ENCODE peak calls at places on chromosome 13, in ten cellular contexts. One of them, this sample, is unnamed.
A peak's percentile ranks its signal among the peaks of the same experiment; 100 is the strongest.

GRCh38 chr13:87498681-87499080 is 172.5 kb upstream of the SLITRK5 start:
- DNase-seq in right lobe of liver: no peak
- DNase-seq in choroid plexus epithelial cell: peak; percentile 13
- DNase-seq in CD8-positive, alpha-beta T cell: no peak
- DNase-seq in HCT116: no peak
- DNase-seq in HFF-Myc: no peak
- DNase-seq in bronchial epithelial cell: peak; percentile 7
- DNase-seq in Panc1: no peak
- DNase-seq in left lung: no peak
- DNase-seq in colonic mucosa: no peak
- DNase-seq in this sample: no peak

GRCh38 chr13:63435668-63436275 is 2020.1 kb upstream of the PCDH20 start:
- DNase-seq in right lobe of liver: no peak
- DNase-seq in choroid plexus epithelial cell: peak; percentile 100
- DNase-seq in CD8-positive, alpha-beta T cell: no peak
- DNase-seq in HCT116: peak; percentile 3
- DNase-seq in HFF-Myc: peak; percentile 65
- DNase-seq in bronchial epithelial cell: peak; percentile 61
- DNase-seq in Panc1: peak; percentile 18
- DNase-seq in left lung: no peak
- DNase-seq in colonic mucosa: no peak
- DNase-seq in this sample: no peak

GRCh38 chr13:47665041-47665440 is 336.0 kb downstream of the SUCLA2 start:
- DNase-seq in right lobe of liver: no peak
- DNase-seq in choroid plexus epithelial cell: no peak
- DNase-seq in CD8-positive, alpha-beta T cell: no peak
- DNase-seq in HCT116: no peak
- DNase-seq in HFF-Myc: no peak
- DNase-seq in bronchial epithelial cell: no peak
- DNase-seq in Panc1: no peak
- DNase-seq in left lung: no peak
- DNase-seq in colonic mucosa: no peak
- DNase-seq in this sample: no peak

GRCh38 chr13:114108141-114108761 is 24.2 kb downstream of the RASA3 start:
- DNase-seq in right lobe of liver: peak; percentile 45
- DNase-seq in choroid plexus epithelial cell: no peak
- DNase-seq in CD8-positive, alpha-beta T cell: no peak
- DNase-seq in HCT116: no peak
- DNase-seq in HFF-Myc: no peak
- DNase-seq in bronchial epithelial cell: no peak
- DNase-seq in Panc1: no peak
- DNase-seq in left lung: no peak
- DNase-seq in colonic mucosa: no peak
- DNase-seq in this sample: no peak

GRCh38 chr13:35917942-35918645 is 213.1 kb downstream of the DCLK1 start:
- DNase-seq in right lobe of liver: no peak
- DNase-seq in choroid plexus epithelial cell: no peak
- DNase-seq in CD8-positive, alpha-beta T cell: no peak
- DNase-seq in HCT116: no peak
- DNase-seq in HFF-Myc: no peak
- DNase-seq in bronchial epithelial cell: no peak
- DNase-seq in Panc1: no peak
- DNase-seq in left lung: no peak
- DNase-seq in colonic mucosa: no peak
- DNase-seq in this sample: no peak

GRCh38 chr13:29254971-29255370 is 340.5 kb downstream of the SLC7A1 start:
- DNase-seq in right lobe of liver: no peak
- DNase-seq in choroid plexus epithelial cell: no peak
- DNase-seq in CD8-positive, alpha-beta T cell: no peak
- DNase-seq in HCT116: no peak
- DNase-seq in HFF-Myc: no peak
- DNase-seq in bronchial epithelial cell: no peak
- DNase-seq in Panc1: no peak
- DNase-seq in left lung: no peak
- DNase-seq in colonic mucosa: no peak
- DNase-seq in this sample: no peak

GRCh38 chr13:80048802-80049201 is 292.1 kb downstream of the SPRY2 start:
- DNase-seq in right lobe of liver: peak; percentile 65
- DNase-seq in choroid plexus epithelial cell: peak; percentile 99
- DNase-seq in CD8-positive, alpha-beta T cell: peak; percentile 20
- DNase-seq in HCT116: peak; percentile 13
- DNase-seq in HFF-Myc: peak; percentile 76
- DNase-seq in bronchial epithelial cell: peak; percentile 93
- DNase-seq in Panc1: peak; percentile 85
- DNase-seq in left lung: peak; percentile 52
- DNase-seq in colonic mucosa: peak; percentile 66
- DNase-seq in this sample: no peak

GRCh38 chr13:33183431-33184130 is 102.0 kb downstream of the STARD13 start:
- DNase-seq in right lobe of liver: no peak
- DNase-seq in choroid plexus epithelial cell: peak; percentile 70
- DNase-seq in CD8-positive, alpha-beta T cell: no peak
- DNase-seq in HCT116: no peak
- DNase-seq in HFF-Myc: no peak
- DNase-seq in bronchial epithelial cell: no peak
- DNase-seq in Panc1: no peak
- DNase-seq in left lung: no peak
- DNase-seq in colonic mucosa: no peak
- DNase-seq in this sample: no peak

GRCh38 chr13:26280295-26280694 is 26.4 kb downstream of the CDK8 start:
- DNase-seq in right lobe of liver: no peak
- DNase-seq in choroid plexus epithelial cell: peak; percentile 33
- DNase-seq in CD8-positive, alpha-beta T cell: no peak
- DNase-seq in HCT116: no peak
- DNase-seq in HFF-Myc: no peak
- DNase-seq in bronchial epithelial cell: peak; percentile 92
- DNase-seq in Panc1: no peak
- DNase-seq in left lung: no peak
- DNase-seq in colonic mucosa: no peak
- DNase-seq in this sample: no peak

GRCh38 chr13:97757807-97758206 is 195.7 kb upstream of the IPO5 start:
- DNase-seq in right lobe of liver: no peak
- DNase-seq in choroid plexus epithelial cell: peak; percentile 83
- DNase-seq in CD8-positive, alpha-beta T cell: no peak
- DNase-seq in HCT116: no peak
- DNase-seq in HFF-Myc: no peak
- DNase-seq in bronchial epithelial cell: no peak
- DNase-seq in Panc1: no peak
- DNase-seq in left lung: no peak
- DNase-seq in colonic mucosa: no peak
- DNase-seq in this sample: no peak

GRCh38 chr13:97834255-97834654 is 119.2 kb upstream of the IPO5 start:
- DNase-seq in right lobe of liver: no peak
- DNase-seq in choroid plexus epithelial cell: peak; percentile 9
- DNase-seq in CD8-positive, alpha-beta T cell: no peak
- DNase-seq in HCT116: no peak
- DNase-seq in HFF-Myc: no peak
- DNase-seq in bronchial epithelial cell: no peak
- DNase-seq in Panc1: no peak
- DNase-seq in left lung: no peak
- DNase-seq in colonic mucosa: no peak
- DNase-seq in this sample: no peak

GRCh38 chr13:23723463-23723862 is 153.3 kb downstream of the TNFRSF19 start:
- DNase-seq in right lobe of liver: no peak
- DNase-seq in choroid plexus epithelial cell: peak; percentile 38
- DNase-seq in CD8-positive, alpha-beta T cell: no peak
- DNase-seq in HCT116: no peak
- DNase-seq in HFF-Myc: no peak
- DNase-seq in bronchial epithelial cell: no peak
- DNase-seq in Panc1: no peak
- DNase-seq in left lung: no peak
- DNase-seq in colonic mucosa: no peak
- DNase-seq in this sample: no peak

GRCh38 chr13:42883771-42884170 is 102.4 kb downstream of the FAM216B start:
- DNase-seq in right lobe of liver: no peak
- DNase-seq in choroid plexus epithelial cell: peak; percentile 79
- DNase-seq in CD8-positive, alpha-beta T cell: no peak
- DNase-seq in HCT116: peak; percentile 2
- DNase-seq in HFF-Myc: peak; percentile 64
- DNase-seq in bronchial epithelial cell: peak; percentile 33
- DNase-seq in Panc1: no peak
- DNase-seq in left lung: no peak
- DNase-seq in colonic mucosa: peak; percentile 23
- DNase-seq in this sample: no peak

GRCh38 chr13:35857769-35858168 is 273.4 kb downstream of the DCLK1 start:
- DNase-seq in right lobe of liver: no peak
- DNase-seq in choroid plexus epithelial cell: peak; percentile 75
- DNase-seq in CD8-positive, alpha-beta T cell: no peak
- DNase-seq in HCT116: no peak
- DNase-seq in HFF-Myc: no peak
- DNase-seq in bronchial epithelial cell: no peak
- DNase-seq in Panc1: no peak
- DNase-seq in left lung: no peak
- DNase-seq in colonic mucosa: no peak
- DNase-seq in this sample: no peak

GRCh38 chr13:100100115-100100879 is 11.4 kb downstream of the PCCA start:
- DNase-seq in right lobe of liver: no peak
- DNase-seq in choroid plexus epithelial cell: peak; percentile 95
- DNase-seq in CD8-positive, alpha-beta T cell: no peak
- DNase-seq in HCT116: no peak
- DNase-seq in HFF-Myc: no peak
- DNase-seq in bronchial epithelial cell: peak; percentile 88
- DNase-seq in Panc1: no peak
- DNase-seq in left lung: no peak
- DNase-seq in colonic mucosa: peak; percentile 65
- DNase-seq in this sample: no peak

GRCh38 chr13:110155072-110155471 is 151.9 kb downstream of the COL4A1 start:
- DNase-seq in right lobe of liver: no peak
- DNase-seq in choroid plexus epithelial cell: no peak
- DNase-seq in CD8-positive, alpha-beta T cell: no peak
- DNase-seq in HCT116: no peak
- DNase-seq in HFF-Myc: no peak
- DNase-seq in bronchial epithelial cell: no peak
- DNase-seq in Panc1: no peak
- DNase-seq in left lung: no peak
- DNase-seq in colonic mucosa: no peak
- DNase-seq in this sample: no peak

GRCh38 chr13:109088101-109088500 is 458.7 kb downstream of the MYO16 start:
- DNase-seq in right lobe of liver: no peak
- DNase-seq in choroid plexus epithelial cell: peak; percentile 8
- DNase-seq in CD8-positive, alpha-beta T cell: no peak
- DNase-seq in HCT116: no peak
- DNase-seq in HFF-Myc: no peak
- DNase-seq in bronchial epithelial cell: peak; percentile 90
- DNase-seq in Panc1: no peak
- DNase-seq in left lung: no peak
- DNase-seq in colonic mucosa: no peak
- DNase-seq in this sample: no peak

GRCh38 chr13:61410669-61411297 is 4.9 kb downstream of the PCDH20 start:
- DNase-seq in right lobe of liver: no peak
- DNase-seq in choroid plexus epithelial cell: peak; percentile 38
- DNase-seq in CD8-positive, alpha-beta T cell: no peak
- DNase-seq in HCT116: peak; percentile 2
- DNase-seq in HFF-Myc: no peak
- DNase-seq in bronchial epithelial cell: peak; percentile 36
- DNase-seq in Panc1: peak; percentile 1
- DNase-seq in left lung: no peak
- DNase-seq in colonic mucosa: no peak
- DNase-seq in this sample: no peak
- TF ChIP-seq CTCF in right lobe of liver: peak; percentile 50
- TF ChIP-seq CTCF in choroid plexus epithelial cell: peak; percentile 67
- TF ChIP-seq CTCF in CD8-positive, alpha-beta T cell: no peak
- TF ChIP-seq CTCF in HCT116: peak; percentile 37
- TF ChIP-seq CTCF in HFF-Myc: peak; percentile 30
- TF ChIP-seq CTCF in bronchial epithelial cell: peak; percentile 40
- TF ChIP-seq CTCF in Panc1: peak; percentile 65
- TF ChIP-seq CTCF in left lung: no peak
- TF ChIP-seq CTCF in colonic mucosa: peak; percentile 25
- TF ChIP-seq CTCF in this sample: peak; percentile 77

GRCh38 chr13:91381371-91381770 is 17.1 kb upstream of the GPC5 start:
- DNase-seq in right lobe of liver: no peak
- DNase-seq in choroid plexus epithelial cell: peak; percentile 65
- DNase-seq in CD8-positive, alpha-beta T cell: no peak
- DNase-seq in HCT116: no peak
- DNase-seq in HFF-Myc: no peak
- DNase-seq in bronchial epithelial cell: peak; percentile 25
- DNase-seq in Panc1: no peak
- DNase-seq in left lung: no peak
- DNase-seq in colonic mucosa: no peak
- DNase-seq in this sample: no peak
- TF ChIP-seq CTCF in right lobe of liver: peak; percentile 44
- TF ChIP-seq CTCF in choroid plexus epithelial cell: peak; percentile 56
- TF ChIP-seq CTCF in CD8-positive, alpha-beta T cell: no peak
- TF ChIP-seq CTCF in HCT116: peak; percentile 18
- TF ChIP-seq CTCF in HFF-Myc: peak; percentile 14
- TF ChIP-seq CTCF in bronchial epithelial cell: no peak
- TF ChIP-seq CTCF in Panc1: peak; percentile 41
- TF ChIP-seq CTCF in left lung: no peak
- TF ChIP-seq CTCF in colonic mucosa: no peak
- TF ChIP-seq CTCF in this sample: no peak

GRCh38 chr13:52739468-52740071 is at the start of gene CNMD:
- DNase-seq in right lobe of liver: no peak
- DNase-seq in choroid plexus epithelial cell: no peak
- DNase-seq in CD8-positive, alpha-beta T cell: no peak
- DNase-seq in HCT116: no peak
- DNase-seq in HFF-Myc: no peak
- DNase-seq in bronchial epithelial cell: no peak
- DNase-seq in Panc1: no peak
- DNase-seq in left lung: peak; percentile 65
- DNase-seq in colonic mucosa: no peak
- DNase-seq in this sample: no peak

GRCh38 chr13:52736891-52737290 is 2.7 kb downstream of the CNMD start:
- DNase-seq in right lobe of liver: no peak
- DNase-seq in choroid plexus epithelial cell: no peak
- DNase-seq in CD8-positive, alpha-beta T cell: no peak
- DNase-seq in HCT116: no peak
- DNase-seq in HFF-Myc: no peak
- DNase-seq in bronchial epithelial cell: no peak
- DNase-seq in Panc1: no peak
- DNase-seq in left lung: no peak
- DNase-seq in colonic mucosa: no peak
- DNase-seq in this sample: no peak

GRCh38 chr13:52737451-52737850 is 2.2 kb downstream of the CNMD start:
- DNase-seq in right lobe of liver: no peak
- DNase-seq in choroid plexus epithelial cell: no peak
- DNase-seq in CD8-positive, alpha-beta T cell: no peak
- DNase-seq in HCT116: no peak
- DNase-seq in HFF-Myc: no peak
- DNase-seq in bronchial epithelial cell: no peak
- DNase-seq in Panc1: no peak
- DNase-seq in left lung: no peak
- DNase-seq in colonic mucosa: no peak
- DNase-seq in this sample: no peak

GRCh38 chr13:52737900-52738299 is 1.7 kb downstream of the CNMD start:
- DNase-seq in right lobe of liver: no peak
- DNase-seq in choroid plexus epithelial cell: no peak
- DNase-seq in CD8-positive, alpha-beta T cell: no peak
- DNase-seq in HCT116: no peak
- DNase-seq in HFF-Myc: no peak
- DNase-seq in bronchial epithelial cell: no peak
- DNase-seq in Panc1: no peak
- DNase-seq in left lung: no peak
- DNase-seq in colonic mucosa: no peak
- DNase-seq in this sample: no peak

GRCh38 chr13:52738719-52739467 is 727 bp downstream of the CNMD start:
- DNase-seq in right lobe of liver: no peak
- DNase-seq in choroid plexus epithelial cell: no peak
- DNase-seq in CD8-positive, alpha-beta T cell: peak; percentile 5
- DNase-seq in HCT116: no peak
- DNase-seq in HFF-Myc: no peak
- DNase-seq in bronchial epithelial cell: no peak
- DNase-seq in Panc1: no peak
- DNase-seq in left lung: peak; percentile 82
- DNase-seq in colonic mucosa: no peak
- DNase-seq in this sample: peak; percentile 33
- TF ChIP-seq CTCF in right lobe of liver: peak; percentile 33
- TF ChIP-seq CTCF in choroid plexus epithelial cell: peak; percentile 22
- TF ChIP-seq CTCF in CD8-positive, alpha-beta T cell: peak; percentile 52
- TF ChIP-seq CTCF in HCT116: no peak
- TF ChIP-seq CTCF in HFF-Myc: peak; percentile 36
- TF ChIP-seq CTCF in bronchial epithelial cell: peak; percentile 31
- TF ChIP-seq CTCF in Panc1: no peak
- TF ChIP-seq CTCF in left lung: peak; percentile 46
- TF ChIP-seq CTCF in colonic mucosa: no peak
- TF ChIP-seq CTCF in this sample: peak; percentile 65

GRCh38 chr13:56561327-56561726 is 579.4 kb upstream of the PRR20A start:
- DNase-seq in right lobe of liver: no peak
- DNase-seq in choroid plexus epithelial cell: no peak
- DNase-seq in CD8-positive, alpha-beta T cell: no peak
- DNase-seq in HCT116: no peak
- DNase-seq in HFF-Myc: no peak
- DNase-seq in bronchial epithelial cell: peak; percentile 33
- DNase-seq in Panc1: no peak
- DNase-seq in left lung: no peak
- DNase-seq in colonic mucosa: no peak
- DNase-seq in this sample: no peak
- TF ChIP-seq CTCF in right lobe of liver: no peak
- TF ChIP-seq CTCF in choroid plexus epithelial cell: no peak
- TF ChIP-seq CTCF in CD8-positive, alpha-beta T cell: no peak
- TF ChIP-seq CTCF in HCT116: no peak
- TF ChIP-seq CTCF in HFF-Myc: no peak
- TF ChIP-seq CTCF in bronchial epithelial cell: peak; percentile 38
- TF ChIP-seq CTCF in Panc1: no peak
- TF ChIP-seq CTCF in left lung: no peak
- TF ChIP-seq CTCF in colonic mucosa: no peak
- TF ChIP-seq CTCF in this sample: no peak